ENCODE peak calls at places on chromosome 21, in eight cellular contexts. X is sigmoid colon, W is glutamatergic neuron, P is fibroblast of pulmonary artery, M is heart left ventricle, V is AG09319, Q is dorsolateral prefrontal cortex, Z is colonic mucosa. B is an unnamed sample.

GRCh38 chr21:34205811-34206635 is 132.6 kb downstream of the MRPS6 start:
- DNase-seq in X (no peak), V (peak; percentile 49), P (no peak), M (no peak), Z (no peak), W (no peak), Q (no peak), B (no peak)

GRCh38 chr21:16071761-16072160 is 342.0 kb downstream of the USP25 start:
- DNase-seq in W (no peak), P (no peak), M (no peak), X (no peak), Z (no peak), V (no peak), Q (no peak), B (no peak)

GRCh38 chr21:16863541-16863940 is 649.3 kb upstream of the CXADR start:
- DNase-seq in X (no peak), P (no peak), Z (no peak), V (no peak), Q (no peak), M (no peak), W (no peak), B (no peak)

GRCh38 chr21:21605502-21605901 is 607.3 kb downstream of the NCAM2 start:
- DNase-seq in M (no peak), W (no peak), V (no peak), Q (no peak), X (no peak), Z (no peak), P (no peak), B (no peak)

GRCh38 chr21:44466351-44466954 is 11.1 kb downstream of the LRRC3 start:
- DNase-seq in V (no peak), P (no peak), M (no peak), Q (no peak), W (no peak), X (no peak), Z (no peak), B (no peak)

GRCh38 chr21:33266784-33267135 is 593 bp downstream of the IL10RB start:
- DNase-seq in X (no peak), Q (no peak), Z (peak; percentile 35), W (no peak), M (no peak), V (no peak), P (no peak), B (peak; percentile 52)

GRCh38 chr21:25385912-25386474 is 221.3 kb downstream of the MRPL39 start:
- DNase-seq in V (peak; percentile 37), Z (no peak), M (no peak), Q (no peak), X (no peak), P (peak; percentile 83), W (no peak), B (peak; percentile 34)

GRCh38 chr21:46628868-46629267 is 6.6 kb upstream of the PRMT2 start:
- DNase-seq in V (no peak), X (no peak), P (no peak), M (no peak), W (no peak), Z (no peak), Q (no peak), B (no peak)

GRCh38 chr21:35211767-35212166 is 162.7 kb upstream of the RUNX1 start:
- DNase-seq in M (no peak), Z (no peak), P (no peak), Q (no peak), X (no peak), V (no peak), W (no peak), B (no peak)

GRCh38 chr21:15752763-15753407 is 23.1 kb downstream of the USP25 start:
- DNase-seq in M (no peak), V (no peak), P (no peak), Q (no peak), Z (no peak), X (no peak), W (no peak), B (no peak)

GRCh38 chr21:34668803-34669148 is at the start of gene CLIC6:
- DNase-seq in M (no peak), X (peak; percentile 81), W (peak; percentile 30), P (no peak), Z (no peak), V (no peak), Q (no peak), B (no peak)

GRCh38 chr21:36698160-36699025 is 522 bp upstream of the SIM2 start:
- DNase-seq in X (no peak), M (no peak), V (no peak), Z (no peak), P (no peak), Q (no peak), W (peak; percentile 68), B (peak; percentile 18)

GRCh38 chr21:16113052-16113715 is 383.4 kb downstream of the USP25 start:
- DNase-seq in X (no peak), Q (no peak), M (no peak), P (no peak), Z (peak; percentile 29), W (no peak), V (no peak), B (no peak)

GRCh38 chr21:33539612-33540011 is 2.3 kb downstream of the GART start:
- DNase-seq in P (peak; percentile 27), Z (no peak), W (no peak), Q (no peak), M (no peak), V (no peak), X (no peak), B (no peak)

GRCh38 chr21:45583831-45584509 is 41.7 kb upstream of the SLC19A1 start:
- DNase-seq in M (no peak), V (no peak), Q (no peak), P (no peak), X (no peak), Z (no peak), W (no peak), B (no peak)

GRCh38 chr21:35450830-35451229 is 401.7 kb upstream of the RUNX1 start:
- DNase-seq in M (no peak), W (no peak), P (no peak), Q (no peak), X (no peak), Z (no peak), V (no peak), B (no peak)

GRCh38 chr21:35274923-35275322 is 225.8 kb upstream of the RUNX1 start:
- DNase-seq in Z (no peak), P (no peak), M (no peak), W (no peak), X (no peak), V (no peak), Q (no peak), B (no peak)

GRCh38 chr21:43906585-43907370 is 41.8 kb downstream of the AGPAT3 start:
- DNase-seq in W (no peak), Q (no peak), M (no peak), P (no peak), X (peak; percentile 44), V (no peak), Z (no peak), B (no peak)

GRCh38 chr21:44836666-44837471 is 19.0 kb upstream of the SUMO3 start:
- DNase-seq in Q (peak; percentile 48), V (no peak), M (no peak), Z (no peak), X (no peak), P (peak; percentile 50), W (peak; percentile 71), B (no peak)

GRCh38 chr21:26962516-26963305 is 4.2 kb downstream of the ADAMTS5 start:
- DNase-seq in W (no peak), X (no peak), P (no peak), Q (no peak), V (peak; percentile 65), Z (no peak), M (no peak), B (no peak)

GRCh38 chr21:26965091-26965566 is 1.8 kb downstream of the ADAMTS5 start:
- DNase-seq in X (no peak), Q (no peak), Z (no peak), V (no peak), M (no peak), P (no peak), W (no peak), B (peak; percentile 6)

GRCh38 chr21:26958792-26959191 is 8.1 kb downstream of the ADAMTS5 start:
- DNase-seq in V (no peak), M (peak; percentile 30), P (no peak), Q (no peak), X (no peak), Z (no peak), W (no peak), B (no peak)

GRCh38 chr21:26964379-26964778 is 2.5 kb downstream of the ADAMTS5 start:
- DNase-seq in M (peak; percentile 46), P (no peak), W (no peak), Q (no peak), Z (peak; percentile 33), X (peak; percentile 92), V (no peak), B (no peak)

GRCh38 chr21:26961704-26962103 is 5.2 kb downstream of the ADAMTS5 start:
- DNase-seq in V (no peak), P (no peak), X (no peak), W (peak; percentile 52), Q (no peak), Z (peak; percentile 26), M (no peak), B (no peak)
- TF ChIP-seq CTCF in V (peak; percentile 19), P (peak; percentile 19), X (no peak), W (peak; percentile 55), Q (peak; percentile 12), Z (no peak), M (no peak), B (no peak)

DNA sequence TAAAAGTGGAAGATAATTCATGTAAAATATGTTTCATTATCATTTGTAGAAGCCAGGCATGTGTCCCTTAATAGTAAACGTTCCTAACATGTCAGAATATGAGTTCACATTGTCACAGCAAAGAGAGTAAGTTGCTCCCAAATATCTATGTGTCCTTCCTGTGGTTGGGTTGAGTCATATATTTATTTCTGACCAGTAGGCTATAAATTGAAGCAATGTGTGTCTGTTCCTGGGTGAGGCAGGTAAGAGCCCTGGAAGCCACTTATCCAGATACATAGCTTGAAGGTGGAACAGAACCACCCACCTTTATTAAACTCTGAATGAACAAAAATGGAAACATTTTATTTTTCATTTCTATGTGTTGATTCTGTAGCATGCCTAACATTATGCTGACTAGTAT is 2251.6 kb downstream of the NCAM2 start:
- DNase-seq in P (no peak), W (no peak), Q (no peak), X (no peak), V (no peak), Z (no peak), M (no peak), B (no peak)
- TF ChIP-seq CTCF in P (no peak), W (no peak), Q (no peak), X (no peak), V (no peak), Z (no peak), M (no peak), B (no peak)

GRCh38 chr21:38875694-38876492 is 70.2 kb downstream of the ETS2 start:
- DNase-seq in M (no peak), Z (no peak), V (peak; percentile 56), Q (no peak), X (no peak), P (peak; percentile 86), W (no peak), B (no peak)

GRCh38 chr21:38869196-38869595 is 63.5 kb downstream of the ETS2 start:
- DNase-seq in M (no peak), Q (no peak), Z (no peak), W (no peak), V (no peak), P (no peak), X (peak; percentile 72), B (no peak)

GRCh38 chr21:38869946-38870345 is 64.2 kb downstream of the ETS2 start:
- DNase-seq in W (no peak), V (no peak), Q (no peak), X (no peak), M (no peak), Z (no peak), P (no peak), B (no peak)
- TF ChIP-seq CTCF in W (no peak), V (peak; percentile 15), Q (no peak), X (no peak), M (no peak), Z (no peak), P (no peak), B (no peak)

GRCh38 chr21:42191064-42191463 is 27.9 kb upstream of the ABCG1 start:
- DNase-seq in V (no peak), P (no peak), X (no peak), Z (peak; percentile 15), W (no peak), Q (no peak), M (no peak), B (no peak)
- TF ChIP-seq CTCF in V (no peak), P (no peak), X (no peak), Z (no peak), W (no peak), Q (no peak), M (no peak), B (no peak)